ENCODE peak calls at places on chromosomes 11 and 22, in six cellular contexts. H is GM18507; R is H9; X is activated CD8-positive, alpha-beta T cell treated with anti-CD3 and anti-CD28 coated beads, Interleukin-2, amount 10 ng/mL, durations not matched to agents 7 days and 5 days; Y is choroid plexus epithelial cell; O is pons. W is an unnamed sample.

GRCh38 chr11:69472053-69472765 is 9.3 kb upstream of the LINC01488 start:
- DNase-seq in X (no peak), O (no peak), Y (no peak), H (no peak), R (no peak), W (no peak)

GRCh38 chr11:68308068-68308467 is 4.3 kb upstream of the LRP5 start:
- DNase-seq in R (no peak), O (no peak), X (no peak), Y (no peak), H (no peak), W (peak)

GRCh38 chr11:76102772-76103171 is 103.5 kb downstream of the WNT11 start:
- DNase-seq in R (no peak), X (no peak), H (no peak), Y (peak), O (no peak), W (no peak)

GRCh38 chr22:29979645-29980303 is 96.8 kb downstream of the MTMR3 start:
- DNase-seq in H (peak), O (no peak), R (no peak), X (no peak), Y (no peak), W (no peak)

GRCh38 chr11:62841361-62842170 is 2.2 kb upstream of the WDR74 start:
- DNase-seq in X (peak), Y (peak), R (peak), O (peak), H (peak), W (peak)

GRCh38 chr11:59266491-59266890 is 53.8 kb upstream of the MPEG1 start:
- DNase-seq in X (no peak), R (no peak), H (no peak), Y (no peak), O (no peak), W (no peak)

GRCh38 chr22:45039206-45039605 is 29.4 kb upstream of the PHF21B start:
- DNase-seq in X (no peak), O (no peak), H (no peak), R (no peak), Y (no peak), W (no peak)

GRCh38 chr22:37428649-37429586 is 1.6 kb upstream of the ELFN2 start:
- DNase-seq in R (peak), X (peak), H (peak), Y (peak), O (no peak), W (peak)

GRCh38 chr11:94511932-94512781 is at the start of gene C11orf97:
- DNase-seq in Y (peak), H (no peak), X (peak), R (peak), O (peak), W (peak)

GRCh38 chr22:35914665-35915476 is 113.8 kb downstream of the RBFOX2 start:
- DNase-seq in O (peak), H (no peak), Y (peak), X (no peak), R (peak), W (peak)

GRCh38 chr11:66889974-66890373 is 33.1 kb downstream of the LRFN4 start:
- DNase-seq in R (no peak), O (no peak), X (no peak), Y (no peak), H (no peak), W (peak)

GRCh38 chr11:123483465-123483864 is 53.4 kb downstream of the GRAMD1B start:
- DNase-seq in R (no peak), H (no peak), O (no peak), X (no peak), Y (no peak), W (no peak)

GRCh38 chr11:119011476-119011875 is 6.7 kb downstream of the RPS25 start:
- DNase-seq in R (no peak), H (no peak), Y (no peak), X (no peak), O (no peak), W (peak)